ENCODE peak calls at places on chromosome 14, in eight cellular contexts. L, W, K, F, H, I, J and D are unnamed samples. For H3K27me3, the result is how much of the 10 kb centered on the place peaks cover.

GRCh38 chr14:21748869-21749303 is 75.3 kb upstream of the OR4E1 start:
- DNase-seq in L (no peak), W (peak), K (peak), F (peak), H (no peak), I (no peak), J (peak), D (peak)

GRCh38 chr14:101719045-101719645 is 42.4 kb upstream of the PPP2R5C start:
- DNase-seq in L (no peak), W (no peak), K (peak), F (no peak), H (no peak), I (no peak), J (no peak), D (no peak)

GRCh38 chr14:31992051-31992450 is 85.1 kb upstream of the ARHGAP5 start:
- DNase-seq in L (no peak), W (no peak), K (no peak), F (peak), H (peak), I (no peak), J (no peak), D (peak)

GRCh38 chr14:97273540-97273939 is 476.4 kb downstream of the VRK1 start:
- DNase-seq in L (no peak), W (no peak), K (no peak), F (no peak), H (no peak), I (no peak), J (no peak), D (no peak)

GRCh38 chr14:103111297-103111981 is 11.8 kb upstream of the TNFAIP2 start:
- DNase-seq in L (no peak), W (no peak), K (no peak), F (no peak), H (no peak), I (no peak), J (peak), D (no peak)

GRCh38 chr14:49786315-49786714 is 18.4 kb downstream of the KLHDC2 start:
- DNase-seq in L (no peak), W (no peak), K (no peak), F (no peak), H (no peak), I (no peak), J (no peak), D (no peak)

GRCh38 chr14:81537193-81537592 is 3.5 kb upstream of the SEL1L start:
- DNase-seq in L (no peak), W (no peak), K (no peak), F (no peak), H (no peak), I (no peak), J (peak), D (no peak)

GRCh38 chr14:93044601-93045000 is 71.1 kb downstream of the ITPK1 start:
- DNase-seq in L (no peak), W (no peak), K (no peak), F (no peak), H (no peak), I (no peak), J (no peak), D (no peak)

GRCh38 chr14:99562848-99563748 is 40.9 kb downstream of the CCDC85C start:
- DNase-seq in L (peak), W (peak), K (peak), F (peak), H (peak), I (peak), J (peak), D (no peak)

GRCh38 chr14:64474041-64474440 is 8.7 kb downstream of the AKAP5 start:
- DNase-seq in L (no peak), W (no peak), K (no peak), F (no peak), H (no peak), I (no peak), J (no peak), D (no peak)

GRCh38 chr14:77601846-77602609 is 14.4 kb downstream of the SPTLC2 start:
- DNase-seq in L (no peak), W (no peak), K (no peak), F (no peak), H (peak), I (no peak), J (no peak), D (no peak)

GRCh38 chr14:31927348-31927826 is 149.7 kb upstream of the ARHGAP5 start:
- DNase-seq in L (no peak), W (peak), K (no peak), F (peak), H (peak), I (no peak), J (no peak), D (peak)

GRCh38 chr14:90093942-90094595 is 32.3 kb downstream of the KCNK13 start:
- DNase-seq in L (no peak), W (no peak), K (no peak), F (no peak), H (peak), I (no peak), J (no peak), D (peak)

GRCh38 chr14:52729925-52730707 is at the start of gene STYX:
- DNase-seq in L (peak), W (peak), K (peak), F (peak), H (peak), I (peak), J (peak), D (peak)

GRCh38 chr14:77459072-77459723 is 1.3 kb downstream of the AHSA1 start:
- DNase-seq in L (peak), W (no peak), K (peak), F (peak), H (peak), I (peak), J (peak), D (peak)

GRCh38 chr14:91926131-91926890 is 21.2 kb downstream of the FBLN5 start:
- DNase-seq in L (no peak), W (no peak), K (no peak), F (no peak), H (no peak), I (no peak), J (no peak), D (no peak)

GRCh38 chr14:90383731-90384542 is 12.9 kb upstream of the CALM1 start:
- DNase-seq in L (peak), W (peak), K (peak), F (peak), H (peak), I (peak), J (peak), D (no peak)

GRCh38 chr14:57405562-57405961 is 15.2 kb downstream of the NAA30 start:
- DNase-seq in L (no peak), W (no peak), K (no peak), F (no peak), H (no peak), I (no peak), J (no peak), D (no peak)

GRCh38 chr14:38404100-38404541 is 148.2 kb upstream of the CLEC14A start:
- DNase-seq in L (no peak), W (no peak), K (no peak), F (no peak), H (peak), I (no peak), J (no peak), D (no peak)

GRCh38 chr14:100524233-100524932 is 62.8 kb downstream of the BEGAIN start:
- DNase-seq in L (no peak), W (peak), K (peak), F (no peak), H (no peak), I (no peak), J (no peak), D (no peak)

GRCh38 chr14:79465651-79466050 is 745.7 kb downstream of the DIO2 start:
- DNase-seq in L (no peak), W (no peak), K (no peak), F (no peak), H (peak), I (no peak), J (no peak), D (no peak)

GRCh38 chr14:52852810-52853521 is 61.6 kb upstream of the GNPNAT1 start:
- DNase-seq in L (no peak), W (no peak), K (no peak), F (no peak), H (no peak), I (no peak), J (no peak), D (no peak)

GRCh38 chr14:102280376-102280962 is 24.5 kb downstream of the MOK start:
- DNase-seq in L (no peak), W (no peak), K (no peak), F (no peak), H (peak), I (no peak), J (no peak), D (peak)

GRCh38 chr14:74955229-74955999 is at the start of gene PGF:
- DNase-seq in L (peak), W (peak), K (peak), F (peak), H (no peak), I (peak), J (peak), D (no peak)

GRCh38 chr14:73728106-73729014 is 14.2 kb upstream of the PNMA1 start:
- DNase-seq in L (peak), W (peak), K (peak), F (peak), H (no peak), I (peak), J (peak), D (peak)

GRCh38 chr14:73729556-73730265 is 15.5 kb upstream of the PNMA1 start:
- DNase-seq in L (no peak), W (no peak), K (peak), F (no peak), H (no peak), I (peak), J (no peak), D (no peak)

GRCh38 chr14:73727181-73727580 is 13.0 kb upstream of the PNMA1 start:
- DNase-seq in L (no peak), W (no peak), K (no peak), F (no peak), H (no peak), I (no peak), J (no peak), D (no peak)

GRCh38 chr14:73731111-73731510 is 16.9 kb upstream of the PNMA1 start:
- DNase-seq in L (no peak), W (no peak), K (no peak), F (no peak), H (no peak), I (peak), J (no peak), D (no peak)

GRCh38 chr14:73729015-73729330 is 14.8 kb upstream of the PNMA1 start:
- DNase-seq in L (no peak), W (no peak), K (no peak), F (no peak), H (no peak), I (no peak), J (no peak), D (no peak)
- TF ChIP-seq CTCF in L (no peak), W (no peak), K (no peak), F (no peak), H (no peak), I (no peak), J (no peak), D (no peak)

GRCh38 chr14:104637546-104638003 is 33.0 kb upstream of the TMEM179 start:
- DNase-seq in L (no peak), W (no peak), K (no peak), F (no peak), H (no peak), I (no peak), J (no peak), D (no peak)
- H3K27me3 ChIP-seq in L (under half), W (half or more), K (under half), F (under half), H (under half), I (under half), J (under half), D (under half)

GRCh38 chr14:59317346-59317745 is 128.9 kb downstream of the DAAM1 start:
- DNase-seq in L (no peak), W (no peak), K (no peak), F (no peak), H (no peak), I (no peak), J (no peak), D (no peak)

GRCh38 chr14:59318908-59319307 is 130.4 kb downstream of the DAAM1 start:
- DNase-seq in L (no peak), W (no peak), K (no peak), F (no peak), H (no peak), I (no peak), J (no peak), D (no peak)

GRCh38 chr14:59314953-59315599 is 126.6 kb downstream of the DAAM1 start:
- DNase-seq in L (no peak), W (no peak), K (no peak), F (no peak), H (no peak), I (no peak), J (no peak), D (no peak)

GRCh38 chr14:59320771-59321170 is 132.3 kb downstream of the DAAM1 start:
- DNase-seq in L (no peak), W (no peak), K (no peak), F (no peak), H (no peak), I (no peak), J (no peak), D (no peak)

GRCh38 chr14:59317782-59318505 is 129.5 kb downstream of the DAAM1 start:
- DNase-seq in L (no peak), W (no peak), K (no peak), F (no peak), H (no peak), I (no peak), J (no peak), D (no peak)
- H3K27ac ChIP-seq in L (peak), W (peak), K (no peak), F (peak), H (no peak), I (no peak), J (no peak), D (no peak)

GRCh38 chr14:23727566-23728335 is 91.6 kb downstream of the DHRS2 start:
- DNase-seq in L (no peak), W (no peak), K (no peak), F (no peak), H (peak), I (no peak), J (peak), D (peak)
- TF ChIP-seq CTCF in L (no peak), W (peak), K (peak), F (no peak), H (peak), I (no peak), J (peak), D (peak)

GRCh38 chr14:69485701-69486100 is 1.2 kb downstream of the PLEKHD1 start:
- DNase-seq in L (no peak), W (no peak), K (no peak), F (no peak), H (no peak), I (no peak), J (no peak), D (no peak)
- H3K27me3 ChIP-seq in L (under half), W (half or more), K (under half), F (under half), H (half or more), I (under half), J (under half), D (half or more)

GRCh38 chr14:72253503-72253902 is 321.3 kb downstream of the RGS6 start:
- DNase-seq in L (no peak), W (no peak), K (no peak), F (no peak), H (no peak), I (no peak), J (no peak), D (no peak)
- H3K27ac ChIP-seq in L (no peak), W (no peak), K (no peak), F (no peak), H (no peak), I (no peak), J (no peak), D (no peak)

GRCh38 chr14:94536836-94537235 is 24.4 kb upstream of the SERPINA4 start:
- DNase-seq in L (no peak), W (no peak), K (no peak), F (no peak), H (no peak), I (no peak), J (no peak), D (peak)
- TF ChIP-seq CTCF in L (no peak), W (no peak), K (no peak), F (no peak), H (no peak), I (no peak), J (no peak), D (peak)

DNA sequence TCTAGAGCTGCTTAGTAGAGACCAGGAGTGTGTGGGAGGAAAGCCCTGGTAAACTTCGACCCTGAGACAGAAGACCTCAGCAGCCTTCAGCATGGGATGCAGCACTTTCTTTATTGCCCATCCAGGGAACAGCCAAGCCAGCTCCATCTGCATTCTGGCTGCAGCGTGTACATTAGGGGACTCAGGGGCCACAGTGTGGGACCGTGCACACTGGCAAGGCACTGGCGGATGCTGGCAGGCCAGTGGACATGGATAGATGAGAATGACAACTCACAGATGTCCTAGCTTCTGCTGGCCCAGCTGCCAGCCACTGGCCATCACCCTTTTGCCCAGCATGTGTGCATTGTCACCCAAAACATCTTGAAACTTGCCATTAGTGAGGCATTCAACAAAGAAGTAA is 12.5 kb downstream of the PLD4 start:
- DNase-seq in L (no peak), W (no peak), K (no peak), F (peak), H (no peak), I (no peak), J (no peak), D (peak)
- H3K27me3 ChIP-seq in L (under half), W (half or more), K (under half), F (under half), H (under half), I (under half), J (under half), D (under half)